ENCODE peak calls at places on chromosomes 11 and 22, in five cellular contexts. One of them, this sample, is unnamed.

GRCh38 chr11:120125509-120125908 is 12.4 kb downstream of the TRIM29 start:
- DNase-seq in H1: no peak
- DNase-seq in HepG2: no peak
- DNase-seq in WTC11: no peak
- DNase-seq in GM12878: no peak
- DNase-seq in this sample: no peak

GRCh38 chr11:34609187-34609751 is 11.6 kb upstream of the EHF start:
- DNase-seq in H1: no peak
- DNase-seq in HepG2: no peak
- DNase-seq in WTC11: no peak
- DNase-seq in GM12878: no peak
- DNase-seq in this sample: no peak

GRCh38 chr22:33022231-33022630 is 36.0 kb downstream of the SYN3 start:
- DNase-seq in H1: peak
- DNase-seq in HepG2: no peak
- DNase-seq in WTC11: no peak
- DNase-seq in GM12878: no peak
- DNase-seq in this sample: no peak

GRCh38 chr22:50323900-50324299 is 2.9 kb downstream of the DENND6B start:
- DNase-seq in H1: no peak
- DNase-seq in HepG2: no peak
- DNase-seq in WTC11: no peak
- DNase-seq in GM12878: no peak
- DNase-seq in this sample: no peak

GRCh38 chr11:86464509-86465221 is 90.0 kb downstream of the CCDC81 start:
- DNase-seq in H1: no peak
- DNase-seq in HepG2: no peak
- DNase-seq in WTC11: no peak
- DNase-seq in GM12878: no peak
- DNase-seq in this sample: no peak

GRCh38 chr11:43992834-43993637 is 50.6 kb downstream of the C11orf96 start:
- DNase-seq in H1: no peak
- DNase-seq in HepG2: no peak
- DNase-seq in WTC11: no peak
- DNase-seq in GM12878: no peak
- DNase-seq in this sample: no peak

GRCh38 chr11:81135570-81135969 is 1598.1 kb downstream of the FAM181B start:
- DNase-seq in H1: no peak
- DNase-seq in HepG2: no peak
- DNase-seq in WTC11: no peak
- DNase-seq in GM12878: no peak
- DNase-seq in this sample: no peak

GRCh38 chr22:24989541-24989951 is 37.0 kb downstream of the KIAA1671 start:
- DNase-seq in H1: no peak
- DNase-seq in HepG2: no peak
- DNase-seq in WTC11: no peak
- DNase-seq in GM12878: no peak
- DNase-seq in this sample: no peak

GRCh38 chr11:117663826-117664225 is 133.2 kb downstream of the DSCAML1 start:
- DNase-seq in H1: no peak
- DNase-seq in HepG2: no peak
- DNase-seq in WTC11: no peak
- DNase-seq in GM12878: no peak
- DNase-seq in this sample: no peak

GRCh38 chr11:26025680-26026079 is 306.2 kb upstream of the ANO3 start:
- DNase-seq in H1: no peak
- DNase-seq in HepG2: no peak
- DNase-seq in WTC11: no peak
- DNase-seq in GM12878: no peak
- DNase-seq in this sample: no peak

GRCh38 chr11:75474878-75475766 is 42.1 kb upstream of the KLHL35 start:
- DNase-seq in H1: peak
- DNase-seq in HepG2: no peak
- DNase-seq in WTC11: peak
- DNase-seq in GM12878: no peak
- DNase-seq in this sample: peak

GRCh38 chr11:2930705-2931415 is 1.6 kb upstream of the PHLDA2 start:
- DNase-seq in H1: peak
- DNase-seq in HepG2: peak
- DNase-seq in WTC11: peak
- DNase-seq in GM12878: peak
- DNase-seq in this sample: peak

GRCh38 chr11:91913407-91913806 is 311.2 kb upstream of the FAT3 start:
- DNase-seq in H1: no peak
- DNase-seq in HepG2: no peak
- DNase-seq in WTC11: no peak
- DNase-seq in GM12878: no peak
- DNase-seq in this sample: no peak

GRCh38 chr11:43687120-43687791 is 6.7 kb downstream of the HSD17B12 start:
- DNase-seq in H1: no peak
- DNase-seq in HepG2: no peak
- DNase-seq in WTC11: no peak
- DNase-seq in GM12878: no peak
- DNase-seq in this sample: no peak

GRCh38 chr22:44108806-44109385 is 71.8 kb upstream of the PARVG start:
- DNase-seq in H1: no peak
- DNase-seq in HepG2: no peak
- DNase-seq in WTC11: no peak
- DNase-seq in GM12878: no peak
- DNase-seq in this sample: no peak

GRCh38 chr11:76857776-76858461 is 2.8 kb upstream of the ACER3 start:
- DNase-seq in H1: no peak
- DNase-seq in HepG2: no peak
- DNase-seq in WTC11: no peak
- DNase-seq in GM12878: no peak
- DNase-seq in this sample: no peak

DNA sequence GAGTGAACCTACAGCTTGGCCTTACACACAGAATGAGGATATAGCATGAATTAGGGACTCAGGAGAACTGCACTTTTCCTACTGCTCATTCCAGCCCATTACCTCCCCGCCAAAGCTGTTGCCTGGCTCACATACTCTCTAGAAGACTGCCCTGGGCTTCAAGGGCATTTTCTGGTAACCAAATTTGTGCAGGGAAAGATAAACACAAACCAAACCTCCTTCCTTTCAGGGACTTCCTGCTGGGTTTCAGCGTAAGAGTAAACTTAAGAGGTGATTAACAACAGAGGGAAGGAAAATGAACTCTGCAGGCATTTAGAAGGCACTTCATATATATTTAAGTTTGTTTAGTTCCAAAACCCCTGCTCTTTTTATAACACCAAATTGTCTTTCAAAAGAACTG is 194.9 kb downstream of the SWAP70 start:
- DNase-seq in H1: no peak
- DNase-seq in HepG2: peak
- DNase-seq in WTC11: no peak
- DNase-seq in GM12878: no peak
- DNase-seq in this sample: no peak
- TF ChIP-seq ATF2 in H1: no peak
- TF ChIP-seq ATF2 in HepG2: no peak
- TF ChIP-seq ATF2 in WTC11: no peak
- TF ChIP-seq ATF2 in GM12878: no peak
- TF ChIP-seq ATF2 in this sample: no peak

DNA sequence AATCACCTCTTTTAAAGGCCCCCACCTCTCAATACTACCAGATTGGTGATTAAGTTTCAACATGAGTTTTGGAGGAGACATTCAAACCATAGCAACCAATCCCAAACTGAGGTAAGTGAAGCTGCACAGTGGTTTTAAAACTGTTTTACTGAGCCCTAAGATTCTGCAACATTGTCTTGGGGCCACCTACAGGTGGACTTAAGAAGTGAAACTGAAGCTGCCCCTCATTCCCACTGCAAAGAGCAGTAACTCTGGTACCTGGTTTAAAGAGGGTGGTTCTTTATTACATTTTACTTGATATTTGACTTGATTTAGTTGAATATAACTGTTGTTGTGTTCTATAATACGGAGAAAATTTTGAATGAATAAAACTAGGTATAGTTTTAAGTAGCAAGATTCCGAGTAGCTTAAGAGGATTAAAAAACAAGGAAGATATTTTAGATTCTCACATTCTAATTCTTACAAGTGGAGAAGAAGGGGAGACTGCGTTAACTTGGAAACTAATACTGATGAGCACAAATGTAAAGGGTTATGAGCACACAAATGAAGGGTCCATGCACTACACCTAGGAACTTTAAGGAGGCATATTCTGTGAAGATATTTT is 26.7 kb downstream of the SYT9 start:
- DNase-seq in H1: no peak
- DNase-seq in HepG2: peak
- DNase-seq in WTC11: peak
- DNase-seq in GM12878: no peak
- DNase-seq in this sample: peak
- TF ChIP-seq ATF2 in H1: no peak
- TF ChIP-seq ATF2 in HepG2: no peak
- TF ChIP-seq ATF2 in WTC11: no peak
- TF ChIP-seq ATF2 in GM12878: no peak
- TF ChIP-seq ATF2 in this sample: no peak

DNA sequence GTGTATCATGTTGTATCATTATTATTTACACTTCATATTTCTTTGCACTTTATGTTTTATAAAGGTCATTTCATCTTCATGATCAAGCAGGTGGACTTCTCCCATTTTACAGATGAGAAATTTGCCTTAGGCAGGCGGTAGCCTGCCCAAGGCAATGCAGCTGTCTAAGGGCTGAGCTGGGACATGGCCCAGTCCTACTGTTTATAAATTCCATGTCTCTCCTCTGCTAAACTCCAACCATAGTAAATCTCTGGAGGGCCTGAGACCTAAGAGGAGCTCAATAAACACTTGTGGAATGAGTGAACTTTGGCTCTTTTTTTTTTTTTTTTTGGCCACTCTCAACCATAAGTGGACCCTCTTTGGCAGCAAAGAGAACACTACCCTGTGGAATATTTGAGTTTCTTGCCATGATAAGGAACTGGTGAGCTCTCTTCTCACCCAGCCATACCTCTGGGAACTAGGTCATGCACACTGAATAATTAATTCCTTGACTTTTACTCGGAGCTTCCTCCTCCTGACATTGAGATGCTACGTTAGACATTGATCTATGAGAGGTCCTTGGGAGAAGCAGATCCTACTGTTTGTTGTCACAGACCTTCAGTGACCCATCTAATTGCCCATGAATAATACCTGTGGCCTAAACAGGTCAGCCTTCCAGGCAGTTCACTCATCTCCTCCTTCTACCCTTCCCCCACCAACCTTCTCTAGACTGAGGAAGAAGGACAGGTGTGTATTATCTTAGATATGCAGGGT is 30.0 kb downstream of the MICAL2 start:
- DNase-seq in H1: no peak
- DNase-seq in HepG2: no peak
- DNase-seq in WTC11: no peak
- DNase-seq in GM12878: no peak
- DNase-seq in this sample: no peak
- TF ChIP-seq ATF2 in H1: no peak
- TF ChIP-seq ATF2 in HepG2: no peak
- TF ChIP-seq ATF2 in WTC11: no peak
- TF ChIP-seq ATF2 in GM12878: no peak
- TF ChIP-seq ATF2 in this sample: no peak

GRCh38 chr22:20488946-20489345 is 6.6 kb downstream of the KLHL22 start:
- DNase-seq in H1: peak
- DNase-seq in HepG2: no peak
- DNase-seq in WTC11: peak
- DNase-seq in GM12878: no peak
- DNase-seq in this sample: no peak

GRCh38 chr22:20486229-20486628 is 9.4 kb downstream of the KLHL22 start:
- DNase-seq in H1: no peak
- DNase-seq in HepG2: no peak
- DNase-seq in WTC11: no peak
- DNase-seq in GM12878: no peak
- DNase-seq in this sample: no peak

GRCh38 chr22:20484948-20485683 is 10.5 kb downstream of the KLHL22 start:
- DNase-seq in H1: no peak
- DNase-seq in HepG2: no peak
- DNase-seq in WTC11: no peak
- DNase-seq in GM12878: no peak
- DNase-seq in this sample: no peak

GRCh38 chr22:20490183-20490940 is 5.2 kb downstream of the KLHL22 start:
- DNase-seq in H1: no peak
- DNase-seq in HepG2: no peak
- DNase-seq in WTC11: no peak
- DNase-seq in GM12878: no peak
- DNase-seq in this sample: no peak

GRCh38 chr22:20487715-20488114 is 7.9 kb downstream of the KLHL22 start:
- DNase-seq in H1: no peak
- DNase-seq in HepG2: no peak
- DNase-seq in WTC11: no peak
- DNase-seq in GM12878: no peak
- DNase-seq in this sample: no peak
- TF ChIP-seq ATF2 in H1: no peak
- TF ChIP-seq ATF2 in HepG2: no peak
- TF ChIP-seq ATF2 in WTC11: no peak
- TF ChIP-seq ATF2 in GM12878: no peak
- TF ChIP-seq ATF2 in this sample: no peak

GRCh38 chr11:68116892-68117435 is 4.2 kb downstream of the CHKA start:
- DNase-seq in H1: no peak
- DNase-seq in HepG2: no peak
- DNase-seq in WTC11: no peak
- DNase-seq in GM12878: no peak
- DNase-seq in this sample: no peak

GRCh38 chr11:68116126-68116525 is 5.1 kb downstream of the CHKA start:
- DNase-seq in H1: no peak
- DNase-seq in HepG2: no peak
- DNase-seq in WTC11: no peak
- DNase-seq in GM12878: no peak
- DNase-seq in this sample: no peak

GRCh38 chr11:68120212-68121066 is 749 bp downstream of the CHKA start:
- DNase-seq in H1: no peak
- DNase-seq in HepG2: peak
- DNase-seq in WTC11: peak
- DNase-seq in GM12878: peak
- DNase-seq in this sample: peak

GRCh38 chr11:68118753-68119448 is 2.3 kb downstream of the CHKA start:
- DNase-seq in H1: no peak
- DNase-seq in HepG2: no peak
- DNase-seq in WTC11: no peak
- DNase-seq in GM12878: peak
- DNase-seq in this sample: no peak

GRCh38 chr11:68117896-68118470 is 3.2 kb downstream of the CHKA start:
- DNase-seq in H1: no peak
- DNase-seq in HepG2: peak
- DNase-seq in WTC11: peak
- DNase-seq in GM12878: no peak
- DNase-seq in this sample: peak
- TF ChIP-seq ATF2 in H1: no peak
- TF ChIP-seq ATF2 in HepG2: no peak
- TF ChIP-seq ATF2 in WTC11: no peak
- TF ChIP-seq ATF2 in GM12878: no peak
- TF ChIP-seq ATF2 in this sample: no peak

DNA sequence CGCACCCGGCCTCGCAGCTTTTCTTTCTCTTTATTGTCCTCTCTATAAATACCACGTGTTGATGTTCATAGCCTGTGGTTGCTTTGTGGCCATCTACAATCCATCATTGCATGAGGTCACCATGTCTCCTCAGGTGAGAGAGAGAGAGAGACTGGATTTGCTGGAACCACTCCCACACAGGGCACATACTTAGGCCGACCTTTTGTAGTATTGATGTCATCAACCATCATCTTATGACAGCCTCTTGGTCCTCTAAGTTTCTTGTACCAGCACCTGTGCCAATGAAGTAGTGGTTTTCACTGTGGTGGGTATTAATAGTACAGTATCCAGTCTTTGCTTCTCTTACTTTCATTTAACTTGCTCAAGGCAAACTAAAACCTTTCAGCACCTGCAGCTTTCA is 22.8 kb upstream of the P2RY6 start:
- DNase-seq in H1: no peak
- DNase-seq in HepG2: no peak
- DNase-seq in WTC11: no peak
- DNase-seq in GM12878: peak
- DNase-seq in this sample: no peak
- TF ChIP-seq ATF2 in H1: no peak
- TF ChIP-seq ATF2 in HepG2: no peak
- TF ChIP-seq ATF2 in WTC11: no peak
- TF ChIP-seq ATF2 in GM12878: no peak
- TF ChIP-seq ATF2 in this sample: no peak